ENCODE peak calls at places on chromosomes 4 and X, in six cellular contexts. Q is NT2/D1, E is K562, Y is HCT116, K is HepG2, D is H1. H is an unnamed sample.
A peak's percentile ranks its signal among the peaks of the same experiment; 100 is the strongest.

GRCh38 chr4:186104114-186104894 is at the start of gene FAM149A:
- DNase-seq in Q (no peak), E (no peak), Y (peak; percentile 19), K (no peak), D (peak; percentile 70), H (no peak)

GRCh38 chr4:27887646-27888045 is 1027.0 kb downstream of the STIM2 start:
- DNase-seq in Q (no peak), E (no peak), Y (no peak), K (no peak), D (no peak), H (no peak)

GRCh38 chr4:148263820-148264219 is 178.4 kb downstream of the NR3C2 start:
- DNase-seq in Q (no peak), E (no peak), Y (no peak), K (no peak), D (no peak), H (no peak)

GRCh38 chr4:81845761-81846160 is 374.1 kb upstream of the RASGEF1B start:
- DNase-seq in Q (no peak), E (no peak), Y (no peak), K (no peak), D (no peak), H (no peak)

GRCh38 chrX:155632424-155633100 is 19.8 kb upstream of the TMLHE start:
- DNase-seq in Q (no peak), E (no peak), Y (no peak), K (no peak), D (no peak), H (peak; percentile 3)

GRCh38 chr4:89311433-89311832 is 3.8 kb upstream of the GPRIN3 start:
- DNase-seq in Q (no peak), E (no peak), Y (no peak), K (no peak), D (no peak), H (no peak)

GRCh38 chr4:138611017-138611416 is 368.9 kb upstream of the SLC7A11 start:
- DNase-seq in Q (no peak), E (no peak), Y (no peak), K (no peak), D (no peak), H (no peak)

GRCh38 chr4:5710065-5710961 is 688 bp upstream of the EVC start:
- DNase-seq in Q (no peak), E (no peak), Y (no peak), K (peak; percentile 20), D (no peak), H (no peak)

GRCh38 chr4:8401665-8402064 is 38.9 kb downstream of the ACOX3 start:
- DNase-seq in Q (no peak), E (no peak), Y (no peak), K (no peak), D (no peak), H (no peak)

GRCh38 chr4:3286335-3287175 is 6.3 kb upstream of the RGS12 start:
- DNase-seq in Q (no peak), E (no peak), Y (no peak), K (no peak), D (peak; percentile 47), H (peak; percentile 70)

GRCh38 chr4:3283916-3284315 is 8.9 kb upstream of the RGS12 start:
- DNase-seq in Q (no peak), E (no peak), Y (no peak), K (no peak), D (no peak), H (no peak)

GRCh38 chr4:3287271-3287971 is 5.4 kb upstream of the RGS12 start:
- DNase-seq in Q (no peak), E (no peak), Y (no peak), K (no peak), D (peak; percentile 30), H (no peak)

GRCh38 chr4:3284734-3285557 is 7.9 kb upstream of the RGS12 start:
- DNase-seq in Q (no peak), E (no peak), Y (no peak), K (no peak), D (peak; percentile 44), H (no peak)

DNA sequence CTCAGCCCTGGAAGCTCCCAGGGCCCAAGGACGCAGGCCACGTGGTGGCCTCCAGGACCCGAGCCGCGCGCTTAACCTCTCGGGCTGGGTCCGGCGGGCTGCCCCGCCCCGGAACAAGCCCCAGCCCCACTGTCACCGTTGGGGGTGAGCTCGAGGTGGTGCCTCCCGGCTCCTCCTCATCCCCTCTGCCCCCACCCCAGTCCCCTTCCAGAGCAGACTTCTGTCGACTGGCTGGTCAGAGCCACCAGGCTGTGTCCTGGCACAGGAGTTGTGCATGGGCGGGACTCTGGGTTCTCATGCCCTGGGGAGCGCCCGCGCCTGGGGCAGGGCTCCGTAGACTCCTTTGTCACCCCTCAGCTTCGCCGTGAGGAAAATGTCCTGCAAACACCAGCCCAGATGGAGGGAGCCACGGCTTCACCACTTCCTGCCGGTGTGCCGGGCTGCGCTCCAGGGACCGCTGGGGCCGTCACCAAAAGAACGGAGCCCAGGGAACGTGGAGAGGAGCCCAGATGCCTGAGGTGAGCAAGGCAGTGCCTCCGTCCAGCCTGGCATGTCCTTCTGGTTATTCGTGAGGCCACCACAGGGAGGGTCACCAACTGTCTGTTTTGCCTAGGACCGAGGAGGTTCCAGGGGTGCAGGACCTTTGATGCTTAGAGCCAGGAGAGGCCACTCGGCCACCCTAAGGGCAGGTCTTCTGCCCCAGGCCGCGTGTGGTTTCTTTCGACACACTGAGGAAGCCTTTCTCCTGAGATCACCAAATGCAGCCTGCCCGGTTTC is 7.1 kb upstream of the RGS12 start:
- DNase-seq in Q (no peak), E (no peak), Y (no peak), K (peak; percentile 56), D (peak; percentile 46), H (no peak)
- TF ChIP-seq ZNF274 in Q (no peak), E (no peak), Y (no peak), K (peak; percentile 72), D (no peak), H (no peak)

GRCh38 chr4:71206763-71207162 is 132.1 kb upstream of the SLC4A4 start:
- DNase-seq in Q (no peak), E (no peak), Y (no peak), K (no peak), D (no peak), H (no peak)
- TF ChIP-seq ZNF274 in Q (no peak), E (no peak), Y (no peak), K (no peak), D (no peak), H (no peak)

DNA sequence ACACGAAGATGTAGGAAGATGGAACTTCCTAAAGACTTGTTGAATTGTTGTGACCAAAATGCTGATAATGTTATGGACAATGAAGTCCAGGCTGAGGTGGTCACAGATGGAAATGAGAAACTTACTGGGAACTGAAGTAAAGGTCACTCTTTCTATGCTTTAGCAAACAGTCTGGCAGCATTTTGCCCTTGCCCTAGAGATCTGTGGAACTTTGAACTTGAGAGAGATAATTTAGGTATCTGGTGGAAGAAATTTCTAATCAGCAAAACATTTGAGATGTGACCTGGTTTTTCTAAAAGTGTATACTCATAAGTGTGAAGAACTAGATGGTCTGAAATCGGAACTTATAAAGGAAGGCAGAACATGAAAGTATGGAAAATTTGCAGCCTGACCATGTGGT is 1785.9 kb downstream of the PCDH7 start:
- DNase-seq in Q (no peak), E (no peak), Y (no peak), K (no peak), D (no peak), H (no peak)
- TF ChIP-seq ZNF274 in Q (no peak), E (no peak), Y (no peak), K (no peak), D (no peak), H (no peak)

DNA sequence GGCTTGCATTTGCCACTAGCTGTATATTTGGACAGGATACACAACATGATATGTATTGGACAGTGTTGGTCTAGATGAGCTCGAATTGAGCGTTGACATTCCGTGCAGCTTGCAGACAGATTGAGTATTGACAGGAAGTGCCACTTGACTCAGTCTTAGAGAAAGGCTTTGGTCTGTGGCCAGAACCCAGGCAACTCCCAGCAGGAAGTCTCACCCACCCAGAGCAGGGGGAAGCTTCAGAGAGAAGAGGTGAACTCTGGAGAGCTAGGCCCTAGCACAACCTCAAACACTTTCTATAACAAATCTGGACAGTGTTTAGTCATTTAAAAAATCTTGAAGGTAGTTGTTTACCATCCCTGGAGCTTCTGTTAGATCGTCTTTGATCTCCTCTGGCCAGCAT is 280.5 kb downstream of the FBXW7 start:
- DNase-seq in Q (no peak), E (no peak), Y (peak; percentile 48), K (no peak), D (no peak), H (peak; percentile 63)
- TF ChIP-seq ZNF274 in Q (no peak), E (no peak), Y (no peak), K (no peak), D (no peak), H (no peak)

GRCh38 chr4:104064650-104065577 is 345.1 kb upstream of the TACR3 start:
- DNase-seq in Q (peak; percentile 33), E (peak; percentile 7), Y (peak; percentile 56), K (peak; percentile 39), D (peak; percentile 53), H (peak; percentile 23)
- TF ChIP-seq ZNF274 in Q (no peak), E (no peak), Y (no peak), K (no peak), D (no peak), H (no peak)

GRCh38 chr4:154719087-154719486 is 24.7 kb upstream of the LRAT start:
- DNase-seq in Q (no peak), E (no peak), Y (peak; percentile 51), K (no peak), D (no peak), H (no peak)
- TF ChIP-seq ZNF274 in Q (no peak), E (no peak), Y (no peak), K (no peak), D (no peak), H (no peak)

GRCh38 chrX:133297284-133297683 is 79.1 kb upstream of the TFDP3 start:
- DNase-seq in Q (no peak), E (no peak), Y (no peak), K (no peak), D (no peak), H (no peak)
- TF ChIP-seq ZNF274 in Q (no peak), E (no peak), Y (no peak), K (no peak), D (no peak), H (no peak)

GRCh38 chr4:176902710-176903323 is 110.1 kb upstream of the VEGFC start:
- DNase-seq in Q (no peak), E (no peak), Y (no peak), K (no peak), D (no peak), H (peak; percentile 53)

GRCh38 chr4:176910646-176911045 is 117.9 kb upstream of the VEGFC start:
- DNase-seq in Q (no peak), E (no peak), Y (no peak), K (no peak), D (no peak), H (no peak)

DNA sequence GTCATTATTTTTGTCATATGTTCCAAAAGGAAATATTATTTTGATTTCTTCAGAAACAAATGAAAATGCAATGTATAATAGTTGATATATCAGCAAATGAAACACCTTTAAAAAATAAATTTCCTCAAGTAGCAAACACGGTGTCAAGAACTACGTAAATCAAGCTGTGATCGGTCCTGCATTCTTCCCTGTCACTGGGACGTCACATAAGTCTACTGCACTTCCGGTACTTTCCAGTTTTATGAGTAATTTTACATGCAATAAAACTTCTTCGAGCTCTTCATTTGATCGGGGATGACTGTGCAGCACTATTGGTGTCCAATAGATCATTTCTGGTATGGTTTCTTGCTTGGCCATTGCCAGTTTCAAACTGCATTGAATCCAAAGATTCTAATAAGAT is 114.0 kb upstream of the VEGFC start:
- DNase-seq in Q (no peak), E (no peak), Y (no peak), K (no peak), D (no peak), H (no peak)
- TF ChIP-seq ZNF274 in Q (no peak), E (no peak), Y (no peak), K (no peak), D (no peak), H (no peak)

H was measured in GM12878.